ENCODE peak calls at places on chromosome 14, in five cellular contexts. E is GM13977, T is foreskin fibroblast, H is astrocyte of the spinal cord, A is esophagus squamous epithelium. P is an unnamed sample.

GRCh38 chr14:96203635-96204034 is 1.0 kb upstream of the BDKRB2 start:
- DNase-seq in T (no peak), H (no peak), A (no peak), E (no peak), P (no peak)

GRCh38 chr14:69708049-69708448 is 58.9 kb upstream of the SRSF5 start:
- DNase-seq in A (no peak), T (no peak), H (no peak), E (no peak), P (no peak)

GRCh38 chr14:61488417-61488816 is 167.0 kb downstream of the PRKCH start:
- DNase-seq in A (no peak), H (no peak), E (no peak), T (no peak), P (no peak)

GRCh38 chr14:46651526-46652144 is at the start of gene RPL10L:
- DNase-seq in E (no peak), T (no peak), A (no peak), H (no peak), P (no peak)

GRCh38 chr14:68928770-68929550 is 50.1 kb downstream of the ACTN1 start:
- DNase-seq in T (no peak), A (no peak), H (no peak), E (no peak), P (no peak)

GRCh38 chr14:81161749-81162148 is 59.0 kb downstream of the GTF2A1 start:
- DNase-seq in A (no peak), T (no peak), H (no peak), E (no peak), P (no peak)

GRCh38 chr14:68621400-68622365 is 171.2 kb downstream of the ZFP36L1 start:
- DNase-seq in A (no peak), T (peak), H (peak), E (no peak), P (no peak)

GRCh38 chr14:69132513-69133181 is 20.3 kb downstream of the DCAF5 start:
- DNase-seq in E (no peak), H (peak), A (no peak), T (no peak), P (no peak)

GRCh38 chr14:58533417-58533816 is 104.3 kb upstream of the DACT1 start:
- DNase-seq in H (peak), E (no peak), T (peak), A (no peak), P (no peak)

GRCh38 chr14:80385340-80385739 is 174.0 kb upstream of the DIO2 start:
- DNase-seq in H (no peak), E (no peak), A (no peak), T (no peak), P (no peak)

GRCh38 chr14:97930191-97930590 is 1133.0 kb downstream of the VRK1 start:
- DNase-seq in E (no peak), H (no peak), A (no peak), T (no peak), P (no peak)

GRCh38 chr14:51652168-51653095 is 722 bp downstream of the FRMD6 start:
- DNase-seq in E (peak), A (no peak), H (peak), T (no peak), P (peak)

GRCh38 chr14:81222694-81223093 is 1.9 kb upstream of the GTF2A1 start:
- DNase-seq in E (no peak), T (no peak), A (no peak), H (no peak), P (no peak)

GRCh38 chr14:71021347-71022014 is 114.2 kb downstream of the PCNX1 start:
- DNase-seq in H (peak), E (no peak), A (no peak), T (peak), P (no peak)

GRCh38 chr14:95361373-95362179 is 41.9 kb upstream of the CLMN start:
- DNase-seq in T (no peak), A (no peak), H (no peak), E (peak), P (peak)

GRCh38 chr14:99156026-99156425 is 116.0 kb downstream of the BCL11B start:
- DNase-seq in T (no peak), A (no peak), E (no peak), H (no peak), P (no peak)

GRCh38 chr14:20516921-20517320 is 11.6 kb downstream of the RNASE10 start:
- DNase-seq in T (peak), H (peak), A (no peak), E (no peak), P (no peak)

GRCh38 chr14:46574236-46574970 is 77.2 kb downstream of the RPL10L start:
- DNase-seq in E (no peak), T (no peak), A (no peak), H (peak), P (no peak)

GRCh38 chr14:93195316-93195999 is 10.3 kb downstream of the LYSET start:
- DNase-seq in H (no peak), E (no peak), A (no peak), T (no peak), P (no peak)

GRCh38 chr14:50734950-50735697 is 67.0 kb upstream of the SAV1 start:
- DNase-seq in A (no peak), H (no peak), E (no peak), T (no peak), P (no peak)

GRCh38 chr14:69138189-69138535 is 14.8 kb downstream of the DCAF5 start:
- DNase-seq in T (peak), E (no peak), A (no peak), H (peak), P (no peak)

GRCh38 chr14:94903338-94903737 is 133.4 kb upstream of the GSC start:
- DNase-seq in E (no peak), H (no peak), T (no peak), A (no peak), P (no peak)

GRCh38 chr14:58808828-58809227 is 171.1 kb downstream of the DACT1 start:
- DNase-seq in H (peak), E (no peak), T (peak), A (no peak), P (no peak)

GRCh38 chr14:65231286-65231980 is 129.1 kb upstream of the MAX start:
- DNase-seq in H (no peak), E (no peak), T (no peak), A (no peak), P (no peak)

GRCh38 chr14:100532154-100532915 is 54.9 kb downstream of the BEGAIN start:
- DNase-seq in E (no peak), T (no peak), A (no peak), H (no peak), P (no peak)

GRCh38 chr14:91177073-91177796 is 63.4 kb downstream of the DGLUCY start:
- DNase-seq in H (peak), A (no peak), E (peak), T (peak), P (peak)

GRCh38 chr14:54908230-54908629 is 5.6 kb upstream of the GCH1 start:
- DNase-seq in T (no peak), A (no peak), E (peak), H (no peak), P (no peak)

GRCh38 chr14:54906075-54906474 is 3.4 kb upstream of the GCH1 start:
- DNase-seq in A (no peak), E (no peak), T (no peak), H (no peak), P (no peak)

GRCh38 chr14:54901380-54902142 is 1.1 kb downstream of the GCH1 start:
- DNase-seq in E (no peak), T (no peak), H (no peak), A (no peak), P (no peak)

GRCh38 chr14:54902143-54902520 is 494 bp downstream of the GCH1 start:
- DNase-seq in E (peak), T (peak), A (peak), H (peak), P (peak)

DNA sequence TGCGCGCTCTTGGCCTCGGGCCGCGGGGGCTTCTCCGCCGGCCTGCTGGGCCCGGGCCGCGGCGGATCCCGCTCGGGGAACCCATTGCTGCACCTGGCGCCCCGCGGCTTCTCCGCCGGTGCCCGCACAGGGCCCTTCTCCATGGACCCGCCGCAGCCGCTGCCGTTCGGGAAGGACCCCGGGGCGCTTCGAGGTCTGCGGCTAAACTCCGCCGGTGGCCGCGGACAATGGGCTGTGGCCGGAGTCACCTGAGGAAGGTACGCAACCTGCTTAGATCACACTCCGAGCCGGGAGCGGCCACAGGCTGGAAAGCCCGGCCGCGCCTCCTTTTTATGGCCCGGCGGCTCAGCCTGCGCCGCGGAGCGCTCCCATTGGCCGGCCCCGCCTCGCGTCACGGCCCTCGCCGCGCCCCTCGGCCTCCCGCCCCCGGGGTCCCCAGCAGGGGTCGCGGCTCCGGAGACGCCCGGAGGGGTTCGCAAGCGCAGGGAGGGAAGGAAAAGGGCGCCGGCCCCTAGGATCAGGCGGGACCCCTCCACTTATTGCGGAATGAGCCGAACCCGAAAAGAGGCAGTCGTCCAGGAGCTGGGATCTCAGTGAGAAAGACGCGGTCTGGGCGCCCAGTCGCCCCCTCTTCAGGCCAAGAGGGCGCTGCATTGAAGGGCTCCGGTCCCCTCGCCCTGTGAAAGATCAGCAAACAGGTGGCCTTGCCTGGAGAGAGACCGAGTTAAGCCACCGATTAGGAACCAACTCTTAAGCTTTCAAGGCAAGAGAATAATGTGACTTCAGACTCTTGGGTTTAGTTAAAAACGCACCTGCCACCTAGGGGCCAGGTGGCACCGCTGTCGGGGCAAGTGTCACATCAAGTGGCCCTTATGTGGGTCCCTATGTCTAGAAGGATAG is at the start of gene GCH1:
- DNase-seq in T (peak), E (peak), A (peak), H (peak), P (peak)
- TF ChIP-seq CTCF in T (peak), E (peak), A (peak), H (peak), P (peak)

GRCh38 chr14:74531467-74531866 is 37.9 kb downstream of the ISCA2 start:
- DNase-seq in T (peak), E (no peak), A (no peak), H (peak), P (no peak)
- TF ChIP-seq CTCF in T (peak), E (no peak), A (peak), H (no peak), P (no peak)

DNA sequence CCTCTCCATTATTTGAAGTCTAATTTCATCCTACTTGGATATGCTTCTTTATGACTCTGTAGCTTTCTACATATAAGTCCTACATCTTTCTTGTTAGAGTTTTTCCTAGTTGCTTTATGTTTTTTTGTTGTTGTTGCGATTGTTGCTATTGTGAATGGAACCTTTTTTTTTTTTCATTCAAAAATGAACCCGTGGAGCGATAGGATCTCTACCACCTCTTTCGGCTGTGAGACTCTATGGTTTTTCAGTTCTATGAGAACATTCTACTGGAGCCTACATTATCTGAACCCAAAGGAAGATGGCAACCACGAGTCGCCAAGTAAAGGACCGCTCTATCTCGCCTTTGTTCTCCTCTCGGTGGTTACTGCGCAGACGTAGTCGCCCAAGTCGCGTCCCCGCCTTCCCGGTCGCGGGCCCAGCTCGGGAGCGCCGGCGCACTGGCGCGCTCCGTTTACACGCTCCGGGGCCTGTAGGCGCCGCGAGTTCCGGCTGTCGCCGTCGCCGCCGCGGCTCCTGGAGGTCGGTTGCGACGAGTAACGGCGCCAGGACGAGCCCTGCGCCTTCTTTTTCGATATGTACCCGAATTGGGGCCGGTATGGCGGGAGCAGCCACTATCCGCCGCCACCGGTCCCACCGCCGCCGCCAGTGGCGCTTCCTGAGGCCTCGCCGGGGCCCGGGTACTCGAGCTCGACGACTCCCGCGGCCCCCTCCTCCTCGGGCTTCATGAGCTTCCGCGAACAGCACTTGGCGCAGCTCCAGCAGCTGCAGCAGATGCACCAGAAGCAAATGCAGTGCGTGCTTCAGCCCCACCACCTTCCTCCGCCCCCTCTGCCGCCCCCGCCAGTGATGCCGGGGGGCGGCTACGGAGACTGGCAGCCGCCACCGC is at the start of gene YLPM1:
- DNase-seq in T (peak), E (peak), H (peak), A (peak), P (peak)
- TF ChIP-seq CTCF in T (peak), E (peak), H (peak), A (peak), P (peak)

DNA sequence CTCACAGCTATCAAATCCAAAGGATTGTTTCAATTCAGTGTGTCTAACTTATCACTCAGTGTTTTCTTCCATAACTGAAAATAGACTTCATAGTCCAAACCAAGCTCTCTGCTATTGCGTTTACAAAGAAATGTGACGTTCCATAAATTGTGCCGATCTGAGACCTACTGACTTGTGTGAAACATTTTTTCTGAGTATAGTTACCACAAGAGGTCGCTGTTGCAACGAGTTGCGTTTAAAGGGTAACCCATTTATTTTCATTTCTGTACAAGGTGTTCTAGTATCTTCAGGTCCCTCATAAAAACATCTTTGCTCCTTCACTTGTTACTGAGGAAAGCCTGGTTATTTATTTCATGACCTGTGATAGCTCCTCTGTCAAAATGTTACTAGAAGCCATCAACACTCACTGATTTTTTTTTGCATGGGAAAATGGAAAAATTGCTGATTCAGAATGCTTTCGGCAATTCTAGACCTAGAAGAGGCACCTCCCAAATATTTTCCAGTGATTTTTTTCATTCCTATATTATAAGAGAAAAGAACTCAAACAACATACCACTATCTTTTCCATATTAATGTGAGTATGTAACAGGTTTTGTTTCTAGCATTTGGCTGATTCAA is 60.9 kb upstream of the OR4E1 start:
- DNase-seq in E (peak), H (peak), A (no peak), T (no peak), P (peak)
- TF ChIP-seq CTCF in E (peak), H (peak), A (peak), T (no peak), P (peak)